ENCODE peak calls at places on chromosomes 16 and 17, in eight cellular contexts. X, U, L, S, W, B, D and R are unnamed samples.
A peak's percentile ranks its signal among the peaks of the same experiment; 100 is the strongest.

GRCh38 chr16:84844049-84844350 is 24.2 kb downstream of the CRISPLD2 start:
- DNase-seq in X (no peak), U (peak; percentile 55), L (no peak), S (no peak), W (no peak), B (no peak), D (no peak), R (no peak)

GRCh38 chr16:10318798-10319500 is 66.9 kb upstream of the ATF7IP2 start:
- DNase-seq in X (no peak), U (no peak), L (no peak), S (no peak), W (no peak), B (no peak), D (no peak), R (peak; percentile 11)

GRCh38 chr16:27792486-27793275 is 242.7 kb downstream of the KATNIP start:
- DNase-seq in X (no peak), U (no peak), L (no peak), S (no peak), W (no peak), B (no peak), D (peak; percentile 17), R (no peak)

GRCh38 chr17:73713136-73713535 is 68.9 kb upstream of the SDK2 start:
- DNase-seq in X (no peak), U (no peak), L (no peak), S (no peak), W (no peak), B (no peak), D (no peak), R (no peak)

GRCh38 chr16:48013476-48013875 is 142.3 kb downstream of the ABCC12 start:
- DNase-seq in X (no peak), U (no peak), L (no peak), S (no peak), W (no peak), B (no peak), D (peak; percentile 35), R (no peak)

GRCh38 chr16:54921229-54921824 is 9.3 kb upstream of the IRX5 start:
- DNase-seq in X (no peak), U (peak; percentile 97), L (no peak), S (no peak), W (no peak), B (no peak), D (peak; percentile 63), R (no peak)

GRCh38 chr16:20925780-20926179 is 25.2 kb downstream of the LYRM1 start:
- DNase-seq in X (no peak), U (no peak), L (no peak), S (no peak), W (no peak), B (no peak), D (no peak), R (no peak)

GRCh38 chr17:40318835-40319332 is 9.9 kb downstream of the RARA start:
- DNase-seq in X (no peak), U (no peak), L (no peak), S (no peak), W (peak; percentile 68), B (no peak), D (no peak), R (no peak)

GRCh38 chr17:67238976-67239375 is 6.0 kb downstream of the HELZ start:
- DNase-seq in X (no peak), U (no peak), L (no peak), S (no peak), W (no peak), B (no peak), D (no peak), R (no peak)